ENCODE peak calls at places on chromosomes 1 and 21, in nine cellular contexts. P, Q, E, G, J, Y, W, D and C are unnamed samples.

GRCh38 chr1:18653922-18654321 is 23.3 kb downstream of the PAX7 start:
- DNase-seq in P (no peak), Q (no peak), E (no peak), G (no peak), J (no peak), Y (no peak), W (no peak), D (no peak), C (no peak)

GRCh38 chr1:160214481-160215140 is 9.4 kb downstream of the PEA15 start:
- DNase-seq in P (no peak), Q (no peak), E (no peak), G (no peak), J (no peak), Y (no peak), W (no peak), D (no peak), C (no peak)

GRCh38 chr1:15700510-15700909 is 16.4 kb downstream of the PLEKHM2 start:
- DNase-seq in P (peak), Q (peak), E (no peak), G (no peak), J (no peak), Y (no peak), W (no peak), D (no peak), C (no peak)

GRCh38 chr1:8040586-8040985 is 14.5 kb upstream of the ERRFI1 start:
- DNase-seq in P (peak), Q (peak), E (no peak), G (peak), J (no peak), Y (no peak), W (no peak), D (no peak), C (peak)

GRCh38 chr1:245520611-245521010 is 365.8 kb downstream of the KIF26B start:
- DNase-seq in P (no peak), Q (no peak), E (no peak), G (no peak), J (no peak), Y (no peak), W (no peak), D (no peak), C (no peak)

GRCh38 chr1:206550446-206550845 is 43.1 kb downstream of the RASSF5 start:
- DNase-seq in P (no peak), Q (no peak), E (no peak), G (no peak), J (no peak), Y (no peak), W (no peak), D (no peak), C (no peak)

GRCh38 chr1:213099682-213100399 is 48.8 kb downstream of the RPS6KC1 start:
- DNase-seq in P (no peak), Q (no peak), E (no peak), G (no peak), J (no peak), Y (no peak), W (no peak), D (no peak), C (no peak)

GRCh38 chr1:35886606-35887431 is 3.8 kb downstream of the AGO1 start:
- DNase-seq in P (peak), Q (peak), E (no peak), G (no peak), J (no peak), Y (no peak), W (no peak), D (peak), C (no peak)

GRCh38 chr1:214216779-214217178 is 64.2 kb upstream of the SMYD2 start:
- DNase-seq in P (no peak), Q (no peak), E (no peak), G (no peak), J (no peak), Y (no peak), W (peak), D (no peak), C (no peak)

GRCh38 chr1:42931911-42932422 is 26.7 kb downstream of the SLC2A1 start:
- DNase-seq in P (no peak), Q (no peak), E (peak), G (peak), J (no peak), Y (peak), W (peak), D (no peak), C (no peak)

GRCh38 chr1:225735252-225736149 is 42.1 kb upstream of the SRP9 start:
- DNase-seq in P (peak), Q (peak), E (no peak), G (peak), J (peak), Y (no peak), W (no peak), D (peak), C (no peak)

GRCh38 chr1:245881767-245882391 is 625.2 kb downstream of the SMYD3 start:
- DNase-seq in P (peak), Q (no peak), E (no peak), G (no peak), J (no peak), Y (no peak), W (no peak), D (no peak), C (no peak)

GRCh38 chr1:23865543-23865930 is 2.6 kb downstream of the FUCA1 start:
- DNase-seq in P (peak), Q (peak), E (peak), G (no peak), J (no peak), Y (no peak), W (no peak), D (no peak), C (no peak)

GRCh38 chr1:210070531-210070930 is 132.5 kb downstream of the SYT14 start:
- DNase-seq in P (no peak), Q (no peak), E (no peak), G (no peak), J (no peak), Y (no peak), W (no peak), D (no peak), C (no peak)

GRCh38 chr1:3607703-3608065 is 3.6 kb downstream of the MEGF6 start:
- DNase-seq in P (no peak), Q (no peak), E (no peak), G (no peak), J (no peak), Y (no peak), W (no peak), D (no peak), C (peak)

GRCh38 chr1:227903061-227903521 is 44.6 kb downstream of the WNT9A start:
- DNase-seq in P (no peak), Q (no peak), E (no peak), G (peak), J (no peak), Y (no peak), W (no peak), D (no peak), C (peak)

GRCh38 chr21:15122241-15122640 is 57.4 kb upstream of the NRIP1 start:
- DNase-seq in P (no peak), Q (peak), E (no peak), G (no peak), J (no peak), Y (no peak), W (no peak), D (no peak), C (no peak)

GRCh38 chr1:20405893-20406604 is 80.0 kb downstream of the CAMK2N1 start:
- DNase-seq in P (peak), Q (peak), E (no peak), G (no peak), J (no peak), Y (no peak), W (no peak), D (no peak), C (no peak)

GRCh38 chr1:41515131-41515678 is 30.7 kb upstream of the EDN2 start:
- DNase-seq in P (no peak), Q (no peak), E (no peak), G (no peak), J (peak), Y (no peak), W (peak), D (no peak), C (peak)

GRCh38 chr1:8702121-8702520 is 115.3 kb downstream of the RERE start:
- DNase-seq in P (peak), Q (no peak), E (no peak), G (no peak), J (no peak), Y (no peak), W (peak), D (no peak), C (peak)

GRCh38 chr1:71706030-71706671 is 576.2 kb downstream of the NEGR1 start:
- DNase-seq in P (no peak), Q (no peak), E (no peak), G (no peak), J (no peak), Y (no peak), W (no peak), D (no peak), C (no peak)

GRCh38 chr1:94675373-94675772 is 133.8 kb upstream of the F3 start:
- DNase-seq in P (peak), Q (peak), E (no peak), G (no peak), J (no peak), Y (no peak), W (no peak), D (no peak), C (no peak)

GRCh38 chr1:245469006-245469405 is 314.2 kb downstream of the KIF26B start:
- DNase-seq in P (no peak), Q (no peak), E (no peak), G (no peak), J (no peak), Y (no peak), W (no peak), D (no peak), C (no peak)

GRCh38 chr1:242237051-242237450 is 238.2 kb upstream of the MAP1LC3C start:
- DNase-seq in P (no peak), Q (no peak), E (no peak), G (no peak), J (no peak), Y (no peak), W (no peak), D (no peak), C (no peak)

GRCh38 chr1:145960468-145961108 is 2.8 kb upstream of the LIX1L start:
- DNase-seq in P (peak), Q (peak), E (no peak), G (peak), J (peak), Y (peak), W (peak), D (peak), C (peak)

GRCh38 chr1:163661386-163661785 is 339.6 kb downstream of the NUF2 start:
- DNase-seq in P (no peak), Q (no peak), E (no peak), G (no peak), J (no peak), Y (no peak), W (no peak), D (no peak), C (no peak)

DNA sequence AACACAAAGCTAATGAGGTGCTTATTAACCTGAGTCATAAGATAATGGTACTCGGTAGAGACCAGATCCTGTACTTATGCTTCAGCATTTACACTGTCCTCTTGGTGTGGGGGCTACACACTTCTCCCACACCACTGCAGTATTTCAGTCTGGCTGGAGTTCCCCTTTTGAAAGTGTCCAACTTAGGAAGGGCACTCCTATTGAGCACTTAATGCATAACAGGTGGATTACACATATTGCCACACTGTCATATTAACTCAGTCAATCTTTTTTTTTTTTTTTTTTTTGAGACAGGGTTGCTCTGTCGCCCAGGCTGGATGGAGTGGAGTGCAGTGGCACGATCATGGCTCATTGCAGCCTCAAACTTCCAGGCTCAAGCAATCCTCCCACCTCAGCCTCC is 1.5 kb downstream of the GPATCH4 start:
- DNase-seq in P (no peak), Q (no peak), E (no peak), G (no peak), J (no peak), Y (no peak), W (no peak), D (no peak), C (no peak)
- TF ChIP-seq CTCF in P (no peak), Q (no peak), E (peak), G (no peak), J (no peak), Y (no peak), W (peak), D (no peak), C (no peak)

GRCh38 chr1:167158813-167159275 is 61.8 kb upstream of the POU2F1 start:
- DNase-seq in P (no peak), Q (no peak), E (no peak), G (no peak), J (no peak), Y (no peak), W (no peak), D (no peak), C (no peak)
- TF ChIP-seq CTCF in P (no peak), Q (no peak), E (no peak), G (no peak), J (no peak), Y (no peak), W (no peak), D (no peak), C (no peak)

DNA sequence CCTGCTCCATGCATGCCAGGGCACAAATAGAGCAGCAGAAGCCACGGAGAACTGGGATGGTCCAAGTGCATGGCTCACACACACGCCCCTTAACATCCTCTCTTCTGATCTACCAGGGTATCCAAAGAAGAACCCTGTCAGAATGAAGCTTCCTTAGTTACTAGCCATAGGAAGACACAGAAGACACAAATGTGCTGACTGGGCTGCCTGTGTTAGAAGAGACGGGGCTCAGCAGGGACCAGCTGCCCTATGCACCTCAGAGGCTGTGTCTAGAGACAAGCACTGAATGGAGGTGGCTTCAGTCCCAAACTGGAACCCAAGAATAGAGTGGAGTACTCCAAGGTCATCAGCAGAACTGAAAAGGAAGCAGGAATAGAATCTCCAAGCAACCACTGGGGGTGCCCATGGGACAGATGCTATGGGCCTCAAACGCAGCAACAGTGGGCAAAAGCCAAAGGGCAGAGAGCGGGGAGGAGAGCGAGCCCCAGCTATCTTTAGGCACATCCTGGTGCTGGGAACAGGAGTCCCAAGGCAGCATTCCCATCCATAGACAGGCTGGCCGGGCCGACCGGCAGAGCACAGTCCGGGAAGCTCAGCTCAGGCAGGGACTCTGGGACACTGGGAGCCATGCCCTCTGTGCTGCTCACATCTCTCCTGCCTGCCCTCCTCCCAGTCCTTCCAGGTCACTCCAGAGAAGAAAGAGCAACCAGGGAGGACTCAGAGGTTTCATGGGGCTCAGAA is 9.5 kb downstream of the SLC6A9 start:
- DNase-seq in P (no peak), Q (no peak), E (no peak), G (peak), J (peak), Y (no peak), W (no peak), D (no peak), C (no peak)
- TF ChIP-seq CTCF in P (no peak), Q (no peak), E (no peak), G (peak), J (peak), Y (no peak), W (no peak), D (no peak), C (no peak)

GRCh38 chr1:233730809-233731208 is 116.9 kb downstream of the KCNK1 start:
- DNase-seq in P (no peak), Q (no peak), E (no peak), G (no peak), J (no peak), Y (no peak), W (no peak), D (peak), C (no peak)
- TF ChIP-seq CTCF in P (no peak), Q (no peak), E (no peak), G (no peak), J (no peak), Y (no peak), W (no peak), D (no peak), C (no peak)

GRCh38 chr1:153658400-153659174 is at the start of gene SNAPIN:
- DNase-seq in P (peak), Q (peak), E (peak), G (peak), J (peak), Y (peak), W (peak), D (peak), C (peak)
- TF ChIP-seq CTCF in P (peak), Q (no peak), E (peak), G (peak), J (peak), Y (no peak), W (no peak), D (no peak), C (no peak)

DNA sequence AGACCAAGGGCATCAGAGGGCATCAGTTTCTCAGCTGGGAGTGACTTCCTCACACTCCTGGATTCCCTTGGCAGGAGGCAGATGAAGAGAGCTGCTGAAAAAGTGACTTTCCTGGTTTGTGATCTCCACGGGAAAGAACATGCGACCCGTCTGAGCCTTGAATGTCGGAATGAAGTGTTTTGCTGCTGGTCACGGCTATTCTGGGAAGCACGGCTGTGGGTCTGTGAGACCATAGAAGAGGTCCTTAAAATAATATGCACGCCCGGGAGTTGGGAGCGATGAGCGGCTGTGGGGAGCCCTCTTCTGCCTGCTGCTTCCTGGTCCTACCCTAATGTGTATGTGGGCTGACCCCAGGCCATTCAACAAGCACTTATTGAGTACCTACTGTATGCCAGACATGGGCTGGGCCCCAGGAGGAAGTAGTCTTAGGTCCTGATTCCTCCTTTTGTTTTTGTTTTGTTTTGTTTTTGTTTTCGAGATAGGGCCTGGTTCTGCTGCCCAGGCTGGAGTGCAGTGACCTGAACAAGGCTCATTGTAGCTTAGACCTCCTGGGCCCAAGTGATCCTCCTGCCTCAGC is 13.2 kb upstream of the UMODL1 start:
- DNase-seq in P (no peak), Q (peak), E (no peak), G (no peak), J (no peak), Y (no peak), W (no peak), D (no peak), C (no peak)
- TF ChIP-seq CTCF in P (no peak), Q (no peak), E (no peak), G (no peak), J (no peak), Y (no peak), W (no peak), D (no peak), C (no peak)

DNA sequence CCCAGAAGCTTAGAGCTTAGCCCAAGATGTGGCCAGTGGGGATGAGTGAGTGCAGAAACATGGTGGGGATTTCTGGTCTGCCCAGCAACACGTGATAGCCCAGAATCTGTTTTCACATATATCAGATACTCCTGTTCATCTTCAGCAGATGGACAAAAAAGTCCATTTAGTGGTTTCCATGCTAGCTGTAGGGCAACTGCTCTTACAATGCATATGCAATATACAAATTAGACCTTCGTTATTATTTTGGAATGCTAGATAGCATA is 96.9 kb upstream of the SGIP1 start:
- DNase-seq in P (no peak), Q (no peak), E (no peak), G (no peak), J (no peak), Y (no peak), W (no peak), D (no peak), C (no peak)
- TF ChIP-seq CTCF in P (no peak), Q (no peak), E (no peak), G (no peak), J (no peak), Y (no peak), W (no peak), D (no peak), C (no peak)

GRCh38 chr1:28602536-28603439 is 10.7 kb downstream of the RAB42 start:
- DNase-seq in P (peak), Q (peak), E (no peak), G (no peak), J (no peak), Y (no peak), W (peak), D (peak), C (no peak)
- TF ChIP-seq CTCF in P (peak), Q (peak), E (peak), G (peak), J (peak), Y (peak), W (peak), D (peak), C (peak)

DNA sequence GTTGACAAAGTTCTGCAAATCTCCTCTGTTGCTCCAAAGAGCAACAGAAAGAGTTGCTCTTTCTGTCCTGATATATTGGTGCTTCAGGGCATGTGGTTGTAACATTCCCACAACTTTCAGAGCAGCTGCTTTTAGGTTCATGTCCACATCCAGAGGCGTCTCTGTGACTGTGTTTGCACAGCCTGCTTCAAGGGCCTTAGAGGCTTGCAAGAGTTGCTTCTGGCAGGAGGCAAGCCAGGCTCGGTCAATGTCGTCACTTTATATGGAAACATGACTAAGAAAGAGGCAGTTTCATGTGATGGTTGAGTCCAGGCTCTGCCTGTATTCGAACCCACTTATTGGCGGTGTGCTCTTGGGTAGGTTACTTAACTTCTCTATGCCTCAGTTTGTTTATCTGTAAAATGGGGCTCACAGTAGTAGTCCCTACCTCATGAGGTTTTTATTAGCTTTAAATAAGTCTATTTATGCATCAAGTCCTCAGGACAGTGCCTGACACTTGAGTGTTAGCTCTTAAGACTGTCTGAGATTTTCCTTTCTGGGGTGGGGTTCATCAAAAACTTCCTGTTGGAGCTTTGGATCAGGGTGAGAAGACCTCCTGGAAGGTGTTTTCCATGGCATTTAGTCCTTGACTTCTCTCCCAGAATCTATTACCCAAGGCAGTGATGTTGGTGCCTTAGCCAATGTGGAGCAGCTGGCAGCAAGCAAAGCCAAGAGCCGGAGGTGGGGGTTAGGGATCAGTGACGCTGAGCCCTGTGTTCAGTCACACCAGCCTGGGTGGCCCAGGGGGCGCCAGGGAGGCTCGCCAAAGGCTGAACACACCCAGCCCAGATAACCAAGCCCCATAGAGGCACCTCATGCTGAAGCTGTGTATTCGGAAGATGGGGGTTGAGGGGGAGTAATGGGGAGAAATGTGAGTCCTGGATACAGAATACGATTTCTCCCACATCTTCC is 18.9 kb downstream of the LHX4 start:
- DNase-seq in P (peak), Q (no peak), E (no peak), G (no peak), J (no peak), Y (no peak), W (no peak), D (peak), C (no peak)
- TF ChIP-seq CTCF in P (no peak), Q (no peak), E (peak), G (no peak), J (no peak), Y (no peak), W (peak), D (no peak), C (no peak)